ENCODE peak calls at places on chromosomes 16 and 17, in four cellular contexts. I, J, Q and S are unnamed samples.

GRCh38 chr16:8716592-8716991 is 42.2 kb downstream of the ABAT start:
- DNase-seq in I (no peak), J (no peak), Q (no peak), S (no peak)

GRCh38 chr17:55705847-55706246 is 16.8 kb downstream of the TMEM100 start:
- DNase-seq in I (no peak), J (no peak), Q (no peak), S (no peak)

GRCh38 chr16:4477966-4478365 is 1.8 kb downstream of the HMOX2 start:
- DNase-seq in I (peak; percentile 67), J (no peak), Q (no peak), S (peak; percentile 33)

GRCh38 chr17:50845260-50846147 is 10.1 kb downstream of the WFIKKN2 start:
- DNase-seq in I (peak; percentile 65), J (no peak), Q (no peak), S (peak; percentile 3)

GRCh38 chr17:78179372-78179771 is 7.5 kb downstream of the TK1 start:
- DNase-seq in I (peak; percentile 84), J (no peak), Q (no peak), S (no peak)

GRCh38 chr17:37045271-37045946 is 96.7 kb downstream of the AATF start:
- DNase-seq in I (no peak), J (no peak), Q (no peak), S (no peak)

GRCh38 chr17:73519011-73519410 is 125.2 kb downstream of the SDK2 start:
- DNase-seq in I (no peak), J (no peak), Q (no peak), S (no peak)

GRCh38 chr16:68652659-68653058 is 7.5 kb downstream of the CDH3 start:
- DNase-seq in I (no peak), J (no peak), Q (no peak), S (no peak)

GRCh38 chr17:7549401-7550055 is 670 bp downstream of the TNFSF12 start:
- DNase-seq in I (no peak), J (peak; percentile 24), Q (peak; percentile 69), S (no peak)

GRCh38 chr16:24668481-24669001 is 60.9 kb upstream of the TNRC6A start:
- DNase-seq in I (peak; percentile 65), J (peak; percentile 5), Q (no peak), S (no peak)

GRCh38 chr17:28865946-28866752 is 11.3 kb downstream of the ERAL1 start:
- DNase-seq in I (no peak), J (no peak), Q (no peak), S (no peak)

GRCh38 chr17:19411641-19412040 is 609 bp downstream of the RNF112 start:
- DNase-seq in I (no peak), J (no peak), Q (no peak), S (no peak)

GRCh38 chr16:29925805-29926674 is at the start of gene KCTD13:
- DNase-seq in I (peak; percentile 67), J (peak; percentile 86), Q (peak; percentile 75), S (peak; percentile 100)

GRCh38 chr17:4719684-4720221 is 9.3 kb downstream of the ARRB2 start:
- DNase-seq in I (peak; percentile 51), J (no peak), Q (no peak), S (peak; percentile 30)

GRCh38 chr17:28086519-28086918 is 44.0 kb downstream of the NLK start:
- DNase-seq in I (peak; percentile 55), J (no peak), Q (no peak), S (no peak)